ENCODE peak calls at places on chromosomes 11 and 22, in six cellular contexts. One of them, this sample, is unnamed.
A peak's percentile ranks its signal among the peaks of the same experiment; 100 is the strongest.

GRCh38 chr11:24513837-24514594 is 17.2 kb downstream of the LUZP2 start:
- DNase-seq in DMS153: no peak
- DNase-seq in activated CD4-positive, alpha-beta T cell treated with anti-CD3 and anti-CD28 coated beads for 24 hours: no peak
- DNase-seq in H7: no peak
- DNase-seq in CD8-positive, alpha-beta T cell: no peak
- DNase-seq in suprapubic skin: no peak
- DNase-seq in this sample: no peak

GRCh38 chr22:50524664-50525103 is 714 bp downstream of the SCO2 start:
- DNase-seq in DMS153: no peak
- DNase-seq in activated CD4-positive, alpha-beta T cell treated with anti-CD3 and anti-CD28 coated beads for 24 hours: no peak
- DNase-seq in H7: peak; percentile 78
- DNase-seq in CD8-positive, alpha-beta T cell: no peak
- DNase-seq in suprapubic skin: no peak
- DNase-seq in this sample: no peak

GRCh38 chr11:84564180-84564866 is 1062.8 kb downstream of the DLG2 start:
- DNase-seq in DMS153: no peak
- DNase-seq in activated CD4-positive, alpha-beta T cell treated with anti-CD3 and anti-CD28 coated beads for 24 hours: no peak
- DNase-seq in H7: peak; percentile 5
- DNase-seq in CD8-positive, alpha-beta T cell: no peak
- DNase-seq in suprapubic skin: no peak
- DNase-seq in this sample: no peak

GRCh38 chr11:114330373-114330772 is 34.2 kb downstream of the NNMT start:
- DNase-seq in DMS153: no peak
- DNase-seq in activated CD4-positive, alpha-beta T cell treated with anti-CD3 and anti-CD28 coated beads for 24 hours: no peak
- DNase-seq in H7: no peak
- DNase-seq in CD8-positive, alpha-beta T cell: no peak
- DNase-seq in suprapubic skin: no peak
- DNase-seq in this sample: no peak

GRCh38 chr22:45072322-45072903 is 62.6 kb upstream of the PHF21B start:
- DNase-seq in DMS153: no peak
- DNase-seq in activated CD4-positive, alpha-beta T cell treated with anti-CD3 and anti-CD28 coated beads for 24 hours: peak; percentile 20
- DNase-seq in H7: peak; percentile 89
- DNase-seq in CD8-positive, alpha-beta T cell: no peak
- DNase-seq in suprapubic skin: no peak
- DNase-seq in this sample: no peak

GRCh38 chr11:62983536-62984199 is 1.1 kb downstream of the SLC22A6 start:
- DNase-seq in DMS153: no peak
- DNase-seq in activated CD4-positive, alpha-beta T cell treated with anti-CD3 and anti-CD28 coated beads for 24 hours: no peak
- DNase-seq in H7: peak; percentile 37
- DNase-seq in CD8-positive, alpha-beta T cell: no peak
- DNase-seq in suprapubic skin: no peak
- DNase-seq in this sample: no peak

GRCh38 chr11:92332986-92333385 is 108.4 kb downstream of the FAT3 start:
- DNase-seq in DMS153: no peak
- DNase-seq in activated CD4-positive, alpha-beta T cell treated with anti-CD3 and anti-CD28 coated beads for 24 hours: no peak
- DNase-seq in H7: no peak
- DNase-seq in CD8-positive, alpha-beta T cell: no peak
- DNase-seq in suprapubic skin: no peak
- DNase-seq in this sample: no peak

GRCh38 chr22:44714703-44715350 is 12.8 kb downstream of the PRR5 start:
- DNase-seq in DMS153: no peak
- DNase-seq in activated CD4-positive, alpha-beta T cell treated with anti-CD3 and anti-CD28 coated beads for 24 hours: no peak
- DNase-seq in H7: no peak
- DNase-seq in CD8-positive, alpha-beta T cell: no peak
- DNase-seq in suprapubic skin: no peak
- DNase-seq in this sample: peak; percentile 57

GRCh38 chr11:101863361-101863760 is 51.4 kb upstream of the CEP126 start:
- DNase-seq in DMS153: no peak
- DNase-seq in activated CD4-positive, alpha-beta T cell treated with anti-CD3 and anti-CD28 coated beads for 24 hours: no peak
- DNase-seq in H7: no peak
- DNase-seq in CD8-positive, alpha-beta T cell: no peak
- DNase-seq in suprapubic skin: no peak
- DNase-seq in this sample: no peak

GRCh38 chr11:37571248-37571647 is 973.2 kb upstream of the RAG2 start:
- DNase-seq in DMS153: no peak
- DNase-seq in activated CD4-positive, alpha-beta T cell treated with anti-CD3 and anti-CD28 coated beads for 24 hours: no peak
- DNase-seq in H7: no peak
- DNase-seq in CD8-positive, alpha-beta T cell: no peak
- DNase-seq in suprapubic skin: no peak
- DNase-seq in this sample: no peak

GRCh38 chr11:6586434-6587359 is 16.7 kb downstream of the RRP8 start:
- DNase-seq in DMS153: peak; percentile 32
- DNase-seq in activated CD4-positive, alpha-beta T cell treated with anti-CD3 and anti-CD28 coated beads for 24 hours: no peak
- DNase-seq in H7: peak; percentile 45
- DNase-seq in CD8-positive, alpha-beta T cell: no peak
- DNase-seq in suprapubic skin: no peak
- DNase-seq in this sample: no peak

GRCh38 chr11:10931761-10932700 is 74.2 kb upstream of the ZBED5 start:
- DNase-seq in DMS153: no peak
- DNase-seq in activated CD4-positive, alpha-beta T cell treated with anti-CD3 and anti-CD28 coated beads for 24 hours: no peak
- DNase-seq in H7: no peak
- DNase-seq in CD8-positive, alpha-beta T cell: no peak
- DNase-seq in suprapubic skin: no peak
- DNase-seq in this sample: no peak

GRCh38 chr11:27571151-27571840 is 64.7 kb upstream of the LIN7C start:
- DNase-seq in DMS153: no peak
- DNase-seq in activated CD4-positive, alpha-beta T cell treated with anti-CD3 and anti-CD28 coated beads for 24 hours: no peak
- DNase-seq in H7: peak; percentile 3
- DNase-seq in CD8-positive, alpha-beta T cell: no peak
- DNase-seq in suprapubic skin: no peak
- DNase-seq in this sample: no peak

GRCh38 chr11:61290905-61291690 is 4.0 kb downstream of the VWCE start:
- DNase-seq in DMS153: no peak
- DNase-seq in activated CD4-positive, alpha-beta T cell treated with anti-CD3 and anti-CD28 coated beads for 24 hours: no peak
- DNase-seq in H7: peak; percentile 77
- DNase-seq in CD8-positive, alpha-beta T cell: no peak
- DNase-seq in suprapubic skin: no peak
- DNase-seq in this sample: no peak

GRCh38 chr11:14644396-14645246 is 1.0 kb downstream of the PDE3B start:
- DNase-seq in DMS153: no peak
- DNase-seq in activated CD4-positive, alpha-beta T cell treated with anti-CD3 and anti-CD28 coated beads for 24 hours: peak; percentile 27
- DNase-seq in H7: peak; percentile 69
- DNase-seq in CD8-positive, alpha-beta T cell: peak; percentile 54
- DNase-seq in suprapubic skin: no peak
- DNase-seq in this sample: peak; percentile 74

GRCh38 chr11:131206671-131207070 is 163.7 kb upstream of the NTM start:
- DNase-seq in DMS153: no peak
- DNase-seq in activated CD4-positive, alpha-beta T cell treated with anti-CD3 and anti-CD28 coated beads for 24 hours: no peak
- DNase-seq in H7: no peak
- DNase-seq in CD8-positive, alpha-beta T cell: no peak
- DNase-seq in suprapubic skin: no peak
- DNase-seq in this sample: no peak

GRCh38 chr11:2420502-2421225 is 20.1 kb downstream of the TSSC4 start:
- DNase-seq in DMS153: peak; percentile 63
- DNase-seq in activated CD4-positive, alpha-beta T cell treated with anti-CD3 and anti-CD28 coated beads for 24 hours: peak; percentile 64
- DNase-seq in H7: peak; percentile 100
- DNase-seq in CD8-positive, alpha-beta T cell: peak; percentile 76
- DNase-seq in suprapubic skin: no peak
- DNase-seq in this sample: peak; percentile 78

GRCh38 chr22:45704648-45705047 is 33.0 kb downstream of the ATXN10 start:
- DNase-seq in DMS153: no peak
- DNase-seq in activated CD4-positive, alpha-beta T cell treated with anti-CD3 and anti-CD28 coated beads for 24 hours: no peak
- DNase-seq in H7: no peak
- DNase-seq in CD8-positive, alpha-beta T cell: no peak
- DNase-seq in suprapubic skin: no peak
- DNase-seq in this sample: no peak

GRCh38 chr11:131710511-131710910 is 340.1 kb downstream of the NTM start:
- DNase-seq in DMS153: no peak
- DNase-seq in activated CD4-positive, alpha-beta T cell treated with anti-CD3 and anti-CD28 coated beads for 24 hours: no peak
- DNase-seq in H7: no peak
- DNase-seq in CD8-positive, alpha-beta T cell: no peak
- DNase-seq in suprapubic skin: no peak
- DNase-seq in this sample: no peak

GRCh38 chr11:17846852-17847453 is 112.4 kb downstream of the KCNC1 start:
- DNase-seq in DMS153: no peak
- DNase-seq in activated CD4-positive, alpha-beta T cell treated with anti-CD3 and anti-CD28 coated beads for 24 hours: no peak
- DNase-seq in H7: no peak
- DNase-seq in CD8-positive, alpha-beta T cell: no peak
- DNase-seq in suprapubic skin: no peak
- DNase-seq in this sample: no peak

GRCh38 chr22:44954113-44954512 is 55.7 kb downstream of the PHF21B start:
- DNase-seq in DMS153: no peak
- DNase-seq in activated CD4-positive, alpha-beta T cell treated with anti-CD3 and anti-CD28 coated beads for 24 hours: no peak
- DNase-seq in H7: peak; percentile 53
- DNase-seq in CD8-positive, alpha-beta T cell: no peak
- DNase-seq in suprapubic skin: no peak
- DNase-seq in this sample: no peak

GRCh38 chr22:43378011-43378704 is 33.7 kb upstream of the MPPED1 start:
- DNase-seq in DMS153: no peak
- DNase-seq in activated CD4-positive, alpha-beta T cell treated with anti-CD3 and anti-CD28 coated beads for 24 hours: no peak
- DNase-seq in H7: no peak
- DNase-seq in CD8-positive, alpha-beta T cell: no peak
- DNase-seq in suprapubic skin: no peak
- DNase-seq in this sample: peak; percentile 48

GRCh38 chr11:23539556-23539955 is 679.3 kb upstream of the CCDC179 start:
- DNase-seq in DMS153: no peak
- DNase-seq in activated CD4-positive, alpha-beta T cell treated with anti-CD3 and anti-CD28 coated beads for 24 hours: no peak
- DNase-seq in H7: no peak
- DNase-seq in CD8-positive, alpha-beta T cell: no peak
- DNase-seq in suprapubic skin: no peak
- DNase-seq in this sample: no peak

GRCh38 chr22:32389685-32390084 is 22.4 kb downstream of the RTCB start:
- DNase-seq in DMS153: no peak
- DNase-seq in activated CD4-positive, alpha-beta T cell treated with anti-CD3 and anti-CD28 coated beads for 24 hours: no peak
- DNase-seq in H7: peak; percentile 59
- DNase-seq in CD8-positive, alpha-beta T cell: no peak
- DNase-seq in suprapubic skin: no peak
- DNase-seq in this sample: no peak

GRCh38 chr11:118609380-118610219 is 2.2 kb downstream of the PHLDB1 start:
- DNase-seq in DMS153: no peak
- DNase-seq in activated CD4-positive, alpha-beta T cell treated with anti-CD3 and anti-CD28 coated beads for 24 hours: no peak
- DNase-seq in H7: peak; percentile 75
- DNase-seq in CD8-positive, alpha-beta T cell: peak; percentile 38
- DNase-seq in suprapubic skin: peak; percentile 78
- DNase-seq in this sample: no peak

GRCh38 chr11:9132203-9132878 is 40.9 kb upstream of the SCUBE2 start:
- DNase-seq in DMS153: no peak
- DNase-seq in activated CD4-positive, alpha-beta T cell treated with anti-CD3 and anti-CD28 coated beads for 24 hours: no peak
- DNase-seq in H7: no peak
- DNase-seq in CD8-positive, alpha-beta T cell: no peak
- DNase-seq in suprapubic skin: no peak
- DNase-seq in this sample: no peak

GRCh38 chr11:117610901-117611300 is 186.1 kb downstream of the DSCAML1 start:
- DNase-seq in DMS153: no peak
- DNase-seq in activated CD4-positive, alpha-beta T cell treated with anti-CD3 and anti-CD28 coated beads for 24 hours: no peak
- DNase-seq in H7: no peak
- DNase-seq in CD8-positive, alpha-beta T cell: no peak
- DNase-seq in suprapubic skin: no peak
- DNase-seq in this sample: no peak

GRCh38 chr11:1410366-1411291 is 20.9 kb downstream of the BRSK2 start:
- DNase-seq in DMS153: no peak
- DNase-seq in activated CD4-positive, alpha-beta T cell treated with anti-CD3 and anti-CD28 coated beads for 24 hours: no peak
- DNase-seq in H7: peak; percentile 90
- DNase-seq in CD8-positive, alpha-beta T cell: no peak
- DNase-seq in suprapubic skin: no peak
- DNase-seq in this sample: no peak